ENCODE peak calls at places on chromosomes 2 and 18, in five cellular contexts. L, H, P, E and M are unnamed samples.

GRCh38 chr2:136057023-136057801 is 60.7 kb downstream of the CXCR4 start:
- DNase-seq in L (no peak), H (no peak), P (no peak), E (no peak), M (no peak)

GRCh38 chr2:1286929-1287328 is 126.3 kb upstream of the TPO start:
- DNase-seq in L (no peak), H (no peak), P (no peak), E (no peak), M (no peak)

GRCh38 chr2:80489718-80490117 is 185.2 kb upstream of the LRRTM1 start:
- DNase-seq in L (no peak), H (peak; percentile 80), P (no peak), E (no peak), M (no peak)

GRCh38 chr2:196468394-196468793 is 171.1 kb upstream of the CCDC150 start:
- DNase-seq in L (no peak), H (no peak), P (no peak), E (no peak), M (no peak)

GRCh38 chr2:200702646-200703118 is 109.0 kb upstream of the BZW1 start:
- DNase-seq in L (no peak), H (no peak), P (no peak), E (no peak), M (no peak)

GRCh38 chr2:220512419-220512818 is 885.0 kb downstream of the SLC4A3 start:
- DNase-seq in L (no peak), H (peak; percentile 40), P (no peak), E (no peak), M (peak; percentile 37)

GRCh38 chr18:434410-434809 is 66.1 kb downstream of the COLEC12 start:
- DNase-seq in L (no peak), H (peak; percentile 50), P (no peak), E (no peak), M (no peak)

GRCh38 chr2:127651381-127651809 is 5.4 kb downstream of the GPR17 start:
- DNase-seq in L (no peak), H (no peak), P (no peak), E (no peak), M (no peak)

GRCh38 chr2:86446060-86446459 is 4.9 kb downstream of the KDM3A start:
- DNase-seq in L (no peak), H (peak; percentile 34), P (no peak), E (no peak), M (no peak)

GRCh38 chr2:61952291-61952690 is 46.8 kb downstream of the COMMD1 start:
- DNase-seq in L (no peak), H (peak; percentile 49), P (no peak), E (no peak), M (no peak)

GRCh38 chr2:181563101-181563692 is 93.7 kb downstream of the CERKL start:
- DNase-seq in L (no peak), H (peak; percentile 59), P (no peak), E (no peak), M (no peak)